ENCODE peak calls at places on chromosomes 3 and 15, in five cellular contexts. Y is caudate nucleus; J is body of pancreas; V is Jurkat, Clone E6-1; B is upper lobe of left lung. O is an unnamed sample.

GRCh38 chr3:56251343-56251945 is 216.8 kb downstream of the ERC2 start:
- DNase-seq in J (peak; percentile 49), V (peak; percentile 8), Y (peak; percentile 0), B (no peak), O (no peak)

GRCh38 chr15:83717010-83717409 is 63.1 kb downstream of the ADAMTSL3 start:
- DNase-seq in B (no peak), V (no peak), Y (no peak), J (no peak), O (no peak)

GRCh38 chr3:66712210-66712609 is 211.4 kb upstream of the LRIG1 start:
- DNase-seq in B (no peak), J (no peak), Y (no peak), V (no peak), O (no peak)

GRCh38 chr15:39580630-39581500 is at the start of gene THBS1:
- DNase-seq in V (no peak), J (peak; percentile 83), Y (no peak), B (peak; percentile 95), O (peak; percentile 56)

GRCh38 chr3:25557641-25558040 is 107.1 kb downstream of the TOP2B start:
- DNase-seq in V (no peak), Y (no peak), B (no peak), J (no peak), O (no peak)

GRCh38 chr3:170806676-170807075 is 63.3 kb downstream of the RPL22L1 start:
- DNase-seq in B (no peak), J (no peak), Y (no peak), V (no peak), O (no peak)

GRCh38 chr3:25572336-25572735 is 92.4 kb downstream of the TOP2B start:
- DNase-seq in B (no peak), V (no peak), J (no peak), Y (no peak), O (no peak)

GRCh38 chr15:57747206-57747605 is 40.7 kb downstream of the POLR2M start:
- DNase-seq in V (no peak), B (no peak), Y (no peak), J (peak; percentile 7), O (no peak)

GRCh38 chr15:84598250-84598649 is 2.6 kb upstream of the ZSCAN2 start:
- DNase-seq in J (peak; percentile 36), Y (no peak), V (peak; percentile 95), B (no peak), O (peak; percentile 57)

GRCh38 chr15:25719101-25719985 is 143.8 kb downstream of the ATP10A start:
- DNase-seq in V (no peak), J (no peak), Y (no peak), B (no peak), O (no peak)

GRCh38 chr3:193831495-193832455 is 238.8 kb downstream of the OPA1 start:
- DNase-seq in Y (peak; percentile 5), V (no peak), B (no peak), J (peak; percentile 68), O (no peak)

GRCh38 chr15:38688761-38689160 is 124.1 kb upstream of the RASGRP1 start:
- DNase-seq in Y (no peak), J (no peak), V (peak; percentile 77), B (no peak), O (no peak)

GRCh38 chr3:176939022-176939817 is 258.1 kb downstream of the TBL1XR1 start:
- DNase-seq in J (peak; percentile 75), V (peak; percentile 71), Y (no peak), B (no peak), O (no peak)

GRCh38 chr3:89212614-89213013 is 105.2 kb downstream of the EPHA3 start:
- DNase-seq in Y (no peak), V (no peak), B (no peak), J (no peak), O (no peak)

GRCh38 chr3:80526153-80526552 is 758.4 kb upstream of the ROBO1 start:
- DNase-seq in B (no peak), Y (no peak), V (no peak), J (no peak), O (no peak)

GRCh38 chr3:65971281-65972252 is 67.2 kb downstream of the MAGI1 start:
- DNase-seq in Y (no peak), J (no peak), B (no peak), V (no peak), O (no peak)

GRCh38 chr3:175146258-175146657 is 287.1 kb downstream of the NAALADL2 start:
- DNase-seq in V (no peak), B (no peak), J (no peak), Y (no peak), O (no peak)

GRCh38 chr3:124800511-124801374 is 70.5 kb downstream of the UMPS start:
- DNase-seq in J (peak; percentile 41), B (no peak), V (no peak), Y (no peak), O (no peak)

GRCh38 chr15:51076898-51077564 is 17.7 kb downstream of the TNFAIP8L3 start:
- DNase-seq in Y (no peak), B (peak; percentile 90), V (no peak), J (peak; percentile 48), O (peak; percentile 58)

GRCh38 chr15:29490747-29491471 is 221.3 kb upstream of the NSMCE3 start:
- DNase-seq in J (no peak), Y (no peak), B (peak; percentile 68), V (no peak), O (no peak)

GRCh38 chr3:53342353-53342752 is 5.0 kb downstream of the DCP1A start:
- DNase-seq in B (no peak), J (peak; percentile 61), V (no peak), Y (no peak), O (no peak)

GRCh38 chr15:75058127-75058905 is 34.9 kb downstream of the PPCDC start:
- DNase-seq in B (no peak), Y (no peak), J (peak; percentile 0), V (no peak), O (no peak)

GRCh38 chr3:33380653-33381052 is 59.6 kb downstream of the UBP1 start:
- DNase-seq in J (no peak), B (no peak), V (no peak), Y (no peak), O (no peak)

GRCh38 chr3:119613201-119613600 is 15.5 kb downstream of the PLA1A start:
- DNase-seq in J (no peak), Y (no peak), B (no peak), V (no peak), O (no peak)

GRCh38 chr3:38755130-38755529 is 60.9 kb downstream of the SCN10A start:
- DNase-seq in J (no peak), V (peak; percentile 6), Y (no peak), B (no peak), O (no peak)

GRCh38 chr3:46860381-46861292 is 2.6 kb downstream of the MYL3 start:
- DNase-seq in J (no peak), Y (no peak), B (peak; percentile 43), V (peak; percentile 11), O (peak; percentile 43)

O was measured in CD14-positive monocyte.